ENCODE peak calls at places on chromosomes 3 and 15, in ten cellular contexts. V is foreskin fibroblast; Z is mucosa of descending colon; N is astrocyte of the cerebellum; W is adrenal gland; C is activated CD8-positive, alpha-beta T cell treated with anti-CD3 and anti-CD28 coated beads for 36 hours; K is left lung; Q is colonic mucosa; H is GM23338; M is lower lobe of right lung. L is an unnamed sample.

GRCh38 chr3:119294889-119295769 is 946 bp downstream of the ARHGAP31 start:
- DNase-seq in V (peak; percentile 67), Z (peak; percentile 54), N (no peak), W (peak; percentile 41), C (peak; percentile 81), K (peak; percentile 60), Q (peak; percentile 53), H (peak; percentile 74), M (peak; percentile 53), L (no peak)

GRCh38 chr3:41507336-41508062 is 308.2 kb downstream of the CTNNB1 start:
- DNase-seq in V (no peak), Z (no peak), N (no peak), W (no peak), C (no peak), K (no peak), Q (no peak), H (peak; percentile 16), M (no peak), L (no peak)

GRCh38 chr3:112635674-112636073 is 5.3 kb downstream of the CCDC80 start:
- DNase-seq in V (peak; percentile 88), Z (peak; percentile 36), N (peak; percentile 70), W (no peak), C (no peak), K (no peak), Q (peak; percentile 30), H (no peak), M (no peak), L (no peak)

GRCh38 chr3:150216041-150216811 is 191.9 kb upstream of the TSC22D2 start:
- DNase-seq in V (peak; percentile 84), Z (peak; percentile 14), N (peak; percentile 95), W (no peak), C (no peak), K (no peak), Q (no peak), H (no peak), M (no peak), L (no peak)

GRCh38 chr15:98755138-98755537 is 106.8 kb downstream of the IGF1R start:
- DNase-seq in V (no peak), Z (no peak), N (no peak), W (no peak), C (no peak), K (no peak), Q (no peak), H (no peak), M (no peak), L (no peak)

GRCh38 chr3:192514081-192514753 is 213.1 kb downstream of the FGF12 start:
- DNase-seq in V (no peak), Z (peak; percentile 5), N (peak; percentile 35), W (peak; percentile 8), C (no peak), K (no peak), Q (no peak), H (peak; percentile 90), M (no peak), L (no peak)

GRCh38 chr3:187926620-187927019 is 181.4 kb upstream of the BCL6 start:
- DNase-seq in V (no peak), Z (no peak), N (no peak), W (no peak), C (peak; percentile 50), K (no peak), Q (no peak), H (no peak), M (no peak), L (no peak)

GRCh38 chr15:78109156-78109555 is 16.8 kb downstream of the SH2D7 start:
- DNase-seq in V (no peak), Z (no peak), N (no peak), W (no peak), C (no peak), K (peak; percentile 27), Q (no peak), H (no peak), M (no peak), L (no peak)

GRCh38 chr3:197674741-197675567 is 61.8 kb downstream of the RUBCN start:
- DNase-seq in V (no peak), Z (no peak), N (no peak), W (no peak), C (no peak), K (no peak), Q (no peak), H (no peak), M (no peak), L (no peak)

GRCh38 chr3:197670361-197670760 is 66.3 kb downstream of the RUBCN start:
- DNase-seq in V (no peak), Z (no peak), N (no peak), W (no peak), C (no peak), K (no peak), Q (no peak), H (no peak), M (no peak), L (no peak)

GRCh38 chr3:197680955-197681521 is 55.7 kb downstream of the RUBCN start:
- DNase-seq in V (no peak), Z (no peak), N (no peak), W (no peak), C (no peak), K (no peak), Q (no peak), H (peak; percentile 33), M (no peak), L (no peak)

DNA sequence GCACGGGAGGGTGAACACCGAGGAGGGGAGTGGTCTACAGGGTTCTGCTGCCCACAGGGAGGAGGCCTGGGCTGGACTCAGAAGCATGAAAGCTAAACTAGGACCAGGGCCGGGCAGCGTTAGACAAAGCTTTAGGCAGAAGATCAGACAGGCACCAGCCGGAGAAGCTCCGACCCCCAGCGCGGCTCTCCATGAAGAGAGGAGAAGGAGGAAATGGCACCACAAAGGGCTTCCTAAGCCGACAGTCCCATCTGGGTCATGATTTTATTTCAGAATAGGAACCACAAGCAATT is 61.2 kb downstream of the RUBCN start:
- DNase-seq in V (no peak), Z (no peak), N (no peak), W (no peak), C (no peak), K (no peak), Q (no peak), H (no peak), M (no peak), L (no peak)
- TF ChIP-seq CTCF in V (no peak), Z (no peak), N (no peak), W (no peak), C (no peak), K (no peak), Q (no peak), H (no peak), M (no peak), L (no peak)

DNA sequence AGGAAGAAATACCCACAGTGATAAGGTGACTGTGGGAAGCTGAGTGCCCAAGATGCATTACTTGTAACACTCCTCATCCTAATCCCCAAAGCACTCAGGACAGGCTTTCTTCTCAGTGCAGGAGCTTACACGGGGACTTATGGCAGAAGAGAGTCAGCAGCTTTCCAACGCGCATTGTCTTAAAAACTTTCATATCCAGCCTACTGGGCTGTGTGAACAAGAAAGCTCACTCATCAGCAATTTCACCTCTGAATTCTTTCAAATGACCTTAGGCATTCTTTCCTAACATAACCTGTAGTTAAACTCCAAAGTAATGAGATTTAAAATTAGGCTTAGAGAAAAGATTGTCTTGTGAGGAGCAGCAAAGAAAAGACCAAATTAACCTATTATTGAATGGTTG is 132.3 kb downstream of the KCNAB1 start:
- DNase-seq in V (no peak), Z (no peak), N (no peak), W (no peak), C (no peak), K (no peak), Q (no peak), H (no peak), M (no peak), L (no peak)
- TF ChIP-seq CTCF in V (no peak), Z (no peak), N (no peak), W (no peak), C (no peak), K (no peak), Q (no peak), H (no peak), M (no peak), L (no peak)

GRCh38 chr3:178083906-178084823 is 452.1 kb upstream of the KCNMB2 start:
- DNase-seq in V (peak; percentile 34), Z (no peak), N (no peak), W (peak; percentile 19), C (no peak), K (no peak), Q (no peak), H (peak; percentile 58), M (no peak), L (no peak)
- TF ChIP-seq CTCF in V (peak; percentile 40), Z (no peak), N (peak; percentile 49), W (peak; percentile 66), C (peak; percentile 58), K (peak; percentile 45), Q (peak; percentile 47), H (peak; percentile 57), M (peak; percentile 30), L (peak; percentile 19)

GRCh38 chr15:101133751-101134261 is 118.0 kb downstream of the CHSY1 start:
- DNase-seq in V (no peak), Z (no peak), N (no peak), W (no peak), C (no peak), K (no peak), Q (no peak), H (peak; percentile 53), M (peak; percentile 26), L (no peak)
- TF ChIP-seq CTCF in V (no peak), Z (no peak), N (no peak), W (no peak), C (no peak), K (no peak), Q (no peak), H (no peak), M (no peak), L (no peak)

DNA sequence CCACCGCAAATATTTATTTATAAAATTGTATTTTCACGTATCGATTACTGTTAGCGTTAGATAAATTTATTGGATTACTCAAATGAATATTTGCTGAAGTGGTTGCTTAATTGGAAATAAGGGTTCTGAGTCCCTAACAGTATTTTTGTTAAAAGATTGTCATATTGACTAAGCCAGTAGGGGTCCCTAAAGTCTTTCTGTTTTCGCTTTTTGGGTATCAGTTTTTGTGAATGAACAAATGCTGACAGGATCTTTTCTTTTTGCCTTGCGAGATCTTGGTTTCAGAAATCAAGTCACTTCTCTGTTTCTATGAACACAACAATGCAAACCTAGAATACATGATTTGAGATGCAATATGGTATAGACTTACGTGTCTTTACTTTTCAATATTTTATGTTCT is 7.1 kb downstream of the RAD51 start:
- DNase-seq in V (peak; percentile 29), Z (no peak), N (no peak), W (no peak), C (no peak), K (no peak), Q (no peak), H (peak; percentile 35), M (no peak), L (no peak)
- TF ChIP-seq CTCF in V (peak; percentile 20), Z (no peak), N (no peak), W (no peak), C (no peak), K (no peak), Q (no peak), H (peak; percentile 39), M (no peak), L (peak; percentile 42)

GRCh38 chr3:108477511-108478147 is 32.8 kb downstream of the MYH15 start:
- DNase-seq in V (peak; percentile 85), Z (peak; percentile 78), N (peak; percentile 60), W (peak; percentile 64), C (peak; percentile 68), K (peak; percentile 43), Q (peak; percentile 79), H (peak; percentile 78), M (no peak), L (peak; percentile 60)
- TF ChIP-seq CTCF in V (peak; percentile 65), Z (peak; percentile 27), N (peak; percentile 72), W (peak; percentile 70), C (peak; percentile 61), K (peak; percentile 60), Q (peak; percentile 57), H (peak; percentile 88), M (peak; percentile 75), L (peak; percentile 64)

GRCh38 chr3:17307889-17308288 is 423.1 kb downstream of the PLCL2 start:
- DNase-seq in V (no peak), Z (no peak), N (no peak), W (no peak), C (no peak), K (no peak), Q (no peak), H (peak; percentile 36), M (no peak), L (no peak)
- TF ChIP-seq CTCF in V (no peak), Z (no peak), N (no peak), W (no peak), C (no peak), K (no peak), Q (no peak), H (peak; percentile 9), M (no peak), L (no peak)